ENCODE peak calls at places on chromosomes 11 and 22, in eight cellular contexts. One of them, this sample, is unnamed.

GRCh38 chr11:11798586-11799438 is 43.0 kb upstream of the USP47 start:
- DNase-seq in upper lobe of left lung: no peak
- DNase-seq in SK-N-SH: peak
- DNase-seq in transverse colon: peak
- DNase-seq in H1: no peak
- DNase-seq in sigmoid colon: peak
- DNase-seq in stomach: peak
- DNase-seq in K562: peak
- DNase-seq in this sample: peak

GRCh38 chr11:132453411-132453810 is 1078.9 kb downstream of the OPCML start:
- DNase-seq in stomach: no peak
- DNase-seq in SK-N-SH: no peak
- DNase-seq in K562: no peak
- DNase-seq in H1: no peak
- DNase-seq in sigmoid colon: no peak
- DNase-seq in upper lobe of left lung: no peak
- DNase-seq in transverse colon: no peak
- DNase-seq in this sample: no peak

GRCh38 chr11:10379433-10379832 is 74.6 kb downstream of the ADM start:
- DNase-seq in stomach: no peak
- DNase-seq in SK-N-SH: no peak
- DNase-seq in upper lobe of left lung: no peak
- DNase-seq in K562: no peak
- DNase-seq in transverse colon: no peak
- DNase-seq in H1: no peak
- DNase-seq in sigmoid colon: no peak
- DNase-seq in this sample: no peak

GRCh38 chr11:120011836-120012235 is 126.1 kb downstream of the TRIM29 start:
- DNase-seq in upper lobe of left lung: no peak
- DNase-seq in K562: no peak
- DNase-seq in stomach: no peak
- DNase-seq in transverse colon: no peak
- DNase-seq in H1: no peak
- DNase-seq in SK-N-SH: no peak
- DNase-seq in sigmoid colon: no peak
- DNase-seq in this sample: no peak

GRCh38 chr11:47980093-47980906 is at the start of gene PTPRJ:
- DNase-seq in sigmoid colon: peak
- DNase-seq in SK-N-SH: peak
- DNase-seq in H1: no peak
- DNase-seq in transverse colon: peak
- DNase-seq in upper lobe of left lung: peak
- DNase-seq in stomach: peak
- DNase-seq in K562: peak
- DNase-seq in this sample: no peak

GRCh38 chr11:61598886-61599868 is 18.3 kb upstream of the SYT7 start:
- DNase-seq in SK-N-SH: peak
- DNase-seq in upper lobe of left lung: no peak
- DNase-seq in H1: no peak
- DNase-seq in transverse colon: no peak
- DNase-seq in sigmoid colon: peak
- DNase-seq in K562: no peak
- DNase-seq in stomach: no peak
- DNase-seq in this sample: no peak

GRCh38 chr11:133531971-133532651 is at the start of gene OPCML:
- DNase-seq in sigmoid colon: no peak
- DNase-seq in K562: no peak
- DNase-seq in transverse colon: no peak
- DNase-seq in SK-N-SH: no peak
- DNase-seq in H1: no peak
- DNase-seq in stomach: no peak
- DNase-seq in upper lobe of left lung: no peak
- DNase-seq in this sample: no peak

GRCh38 chr11:92886243-92886905 is 83.1 kb upstream of the MTNR1B start:
- DNase-seq in H1: no peak
- DNase-seq in transverse colon: peak
- DNase-seq in upper lobe of left lung: no peak
- DNase-seq in stomach: no peak
- DNase-seq in SK-N-SH: peak
- DNase-seq in K562: peak
- DNase-seq in sigmoid colon: no peak
- DNase-seq in this sample: no peak

GRCh38 chr22:24583221-24583971 is 9.5 kb downstream of the LRRC75B start:
- DNase-seq in stomach: no peak
- DNase-seq in upper lobe of left lung: no peak
- DNase-seq in transverse colon: peak
- DNase-seq in H1: no peak
- DNase-seq in SK-N-SH: peak
- DNase-seq in sigmoid colon: no peak
- DNase-seq in K562: no peak
- DNase-seq in this sample: peak

GRCh38 chr11:6736495-6737121 is 35.2 kb downstream of the OR2AG2 start:
- DNase-seq in transverse colon: no peak
- DNase-seq in SK-N-SH: no peak
- DNase-seq in upper lobe of left lung: no peak
- DNase-seq in stomach: no peak
- DNase-seq in sigmoid colon: no peak
- DNase-seq in H1: no peak
- DNase-seq in K562: no peak
- DNase-seq in this sample: no peak

GRCh38 chr11:125872138-125872491 is 15.4 kb upstream of the HYLS1 start:
- DNase-seq in H1: no peak
- DNase-seq in K562: no peak
- DNase-seq in transverse colon: no peak
- DNase-seq in stomach: no peak
- DNase-seq in SK-N-SH: no peak
- DNase-seq in sigmoid colon: no peak
- DNase-seq in upper lobe of left lung: no peak
- DNase-seq in this sample: no peak

GRCh38 chr11:125871391-125872137 is 15.9 kb upstream of the HYLS1 start:
- DNase-seq in sigmoid colon: no peak
- DNase-seq in transverse colon: no peak
- DNase-seq in H1: no peak
- DNase-seq in K562: peak
- DNase-seq in stomach: peak
- DNase-seq in SK-N-SH: peak
- DNase-seq in upper lobe of left lung: no peak
- DNase-seq in this sample: no peak

GRCh38 chr11:125869526-125869925 is 17.9 kb upstream of the HYLS1 start:
- DNase-seq in H1: no peak
- DNase-seq in stomach: no peak
- DNase-seq in sigmoid colon: no peak
- DNase-seq in SK-N-SH: no peak
- DNase-seq in upper lobe of left lung: no peak
- DNase-seq in transverse colon: no peak
- DNase-seq in K562: no peak
- DNase-seq in this sample: no peak

GRCh38 chr11:125873881-125874555 is 13.4 kb upstream of the HYLS1 start:
- DNase-seq in sigmoid colon: no peak
- DNase-seq in K562: no peak
- DNase-seq in upper lobe of left lung: no peak
- DNase-seq in transverse colon: no peak
- DNase-seq in SK-N-SH: no peak
- DNase-seq in stomach: no peak
- DNase-seq in H1: no peak
- DNase-seq in this sample: no peak

DNA sequence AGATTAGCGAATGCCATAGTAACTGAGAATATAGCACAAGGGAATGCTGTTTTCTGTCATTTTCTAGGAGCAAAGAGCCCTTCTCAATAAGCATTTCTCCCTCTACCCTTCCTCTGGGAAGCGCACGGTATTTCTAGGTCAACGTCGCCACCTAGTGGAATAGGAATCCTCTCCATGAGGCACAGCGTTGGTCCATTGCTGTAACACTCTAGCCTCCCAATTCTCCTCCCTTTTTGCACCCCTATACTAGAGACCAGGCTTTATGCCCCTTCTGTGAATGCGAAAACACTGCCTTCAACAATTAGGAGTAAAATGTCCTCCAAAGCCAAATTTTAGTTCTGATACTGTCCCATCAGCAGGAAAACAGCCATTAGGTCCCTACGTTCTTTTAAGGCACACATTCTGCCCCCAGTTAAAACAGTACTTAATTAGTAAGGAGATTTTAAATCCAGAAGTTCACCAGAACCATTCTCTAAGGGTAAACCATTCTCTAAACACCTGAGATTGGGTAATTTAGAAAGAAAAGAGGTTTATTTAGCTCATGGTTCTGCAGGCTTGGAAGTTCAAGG is 12.8 kb upstream of the HYLS1 start:
- DNase-seq in upper lobe of left lung: no peak
- DNase-seq in sigmoid colon: peak
- DNase-seq in SK-N-SH: peak
- DNase-seq in K562: peak
- DNase-seq in stomach: peak
- DNase-seq in transverse colon: peak
- DNase-seq in H1: no peak
- DNase-seq in this sample: no peak
- TF ChIP-seq POLR2AphosphoS5 in upper lobe of left lung: no peak
- TF ChIP-seq POLR2AphosphoS5 in sigmoid colon: no peak
- TF ChIP-seq POLR2AphosphoS5 in SK-N-SH: no peak
- TF ChIP-seq POLR2AphosphoS5 in K562: no peak
- TF ChIP-seq POLR2AphosphoS5 in stomach: no peak
- TF ChIP-seq POLR2AphosphoS5 in transverse colon: no peak
- TF ChIP-seq POLR2AphosphoS5 in H1: no peak
- TF ChIP-seq POLR2AphosphoS5 in this sample: no peak

DNA sequence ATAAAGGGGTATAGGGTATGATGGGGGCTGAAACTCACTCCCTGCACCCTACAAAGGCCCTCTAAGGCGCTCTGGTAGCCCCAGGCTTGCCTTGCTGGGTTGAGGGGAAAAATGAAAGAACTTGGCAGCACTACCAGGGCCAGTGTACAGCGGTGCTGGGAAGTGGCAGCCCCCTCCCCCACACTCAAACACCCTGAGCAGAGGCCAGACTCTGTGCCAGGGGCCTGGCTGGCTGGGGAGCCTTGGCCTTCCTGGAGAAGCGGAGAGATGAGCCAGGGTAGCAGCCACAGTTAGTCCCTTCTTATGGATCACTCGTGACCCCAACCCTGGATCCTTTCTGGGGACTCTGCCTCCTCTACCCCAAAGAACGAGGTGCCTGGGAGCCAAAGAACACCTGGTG is 2.7 kb downstream of the TMEM134 start:
- DNase-seq in H1: no peak
- DNase-seq in sigmoid colon: no peak
- DNase-seq in stomach: no peak
- DNase-seq in transverse colon: no peak
- DNase-seq in SK-N-SH: no peak
- DNase-seq in K562: no peak
- DNase-seq in upper lobe of left lung: no peak
- DNase-seq in this sample: no peak
- TF ChIP-seq EP300 in H1: no peak
- TF ChIP-seq EP300 in sigmoid colon: no peak
- TF ChIP-seq EP300 in stomach: no peak
- TF ChIP-seq EP300 in transverse colon: no peak
- TF ChIP-seq EP300 in SK-N-SH: no peak
- TF ChIP-seq EP300 in K562: no peak
- TF ChIP-seq EP300 in upper lobe of left lung: no peak
- TF ChIP-seq EP300 in this sample: no peak

GRCh38 chr11:56611174-56611573 is 3.5 kb downstream of the OR5M1 start:
- DNase-seq in H1: no peak
- DNase-seq in sigmoid colon: no peak
- DNase-seq in transverse colon: no peak
- DNase-seq in stomach: no peak
- DNase-seq in SK-N-SH: no peak
- DNase-seq in K562: no peak
- DNase-seq in upper lobe of left lung: no peak
- DNase-seq in this sample: no peak
- TF ChIP-seq CTCF in H1: no peak
- TF ChIP-seq CTCF in sigmoid colon: no peak
- TF ChIP-seq CTCF in transverse colon: no peak
- TF ChIP-seq CTCF in stomach: no peak
- TF ChIP-seq CTCF in SK-N-SH: no peak
- TF ChIP-seq CTCF in K562: no peak
- TF ChIP-seq CTCF in upper lobe of left lung: no peak
- TF ChIP-seq CTCF in this sample: no peak

GRCh38 chr22:40409613-40410113 is 39.3 kb downstream of the SGSM3 start:
- DNase-seq in sigmoid colon: no peak
- DNase-seq in upper lobe of left lung: peak
- DNase-seq in H1: no peak
- DNase-seq in transverse colon: no peak
- DNase-seq in stomach: no peak
- DNase-seq in SK-N-SH: no peak
- DNase-seq in K562: no peak
- DNase-seq in this sample: peak
- TF ChIP-seq POLR2AphosphoS5 in sigmoid colon: no peak
- TF ChIP-seq POLR2AphosphoS5 in upper lobe of left lung: no peak
- TF ChIP-seq POLR2AphosphoS5 in H1: no peak
- TF ChIP-seq POLR2AphosphoS5 in transverse colon: no peak
- TF ChIP-seq POLR2AphosphoS5 in stomach: no peak
- TF ChIP-seq POLR2AphosphoS5 in SK-N-SH: no peak
- TF ChIP-seq POLR2AphosphoS5 in K562: no peak
- TF ChIP-seq POLR2AphosphoS5 in this sample: no peak

GRCh38 chr22:27752771-27753170 is 48.8 kb downstream of the MN1 start:
- DNase-seq in K562: no peak
- DNase-seq in transverse colon: no peak
- DNase-seq in sigmoid colon: peak
- DNase-seq in stomach: peak
- DNase-seq in SK-N-SH: no peak
- DNase-seq in H1: no peak
- DNase-seq in upper lobe of left lung: no peak
- DNase-seq in this sample: no peak
- TF ChIP-seq EP300 in K562: no peak
- TF ChIP-seq EP300 in transverse colon: no peak
- TF ChIP-seq EP300 in sigmoid colon: no peak
- TF ChIP-seq EP300 in stomach: no peak
- TF ChIP-seq EP300 in SK-N-SH: no peak
- TF ChIP-seq EP300 in H1: no peak
- TF ChIP-seq EP300 in upper lobe of left lung: no peak
- TF ChIP-seq EP300 in this sample: no peak

DNA sequence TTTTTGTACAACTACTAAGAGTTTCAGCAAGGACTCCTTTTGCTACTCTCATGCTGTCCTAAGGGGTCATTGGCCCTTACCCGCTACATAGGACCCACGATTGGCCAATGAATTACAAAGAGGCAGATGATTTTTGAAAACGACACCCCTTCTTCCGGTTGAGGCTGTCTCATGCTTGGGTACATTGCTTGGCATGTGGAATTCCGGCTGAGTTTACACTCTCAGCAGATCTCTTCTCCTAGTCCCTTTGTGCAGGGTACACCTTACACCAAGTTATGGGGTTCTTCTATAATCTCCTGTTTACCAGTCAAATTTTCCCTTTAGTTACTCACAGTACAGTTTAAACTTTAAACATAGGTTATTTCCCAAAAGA is 52.1 kb downstream of the SLC17A6 start:
- DNase-seq in sigmoid colon: no peak
- DNase-seq in upper lobe of left lung: no peak
- DNase-seq in H1: no peak
- DNase-seq in SK-N-SH: no peak
- DNase-seq in stomach: no peak
- DNase-seq in K562: no peak
- DNase-seq in transverse colon: no peak
- DNase-seq in this sample: no peak
- TF ChIP-seq CTCF in sigmoid colon: no peak
- TF ChIP-seq CTCF in upper lobe of left lung: no peak
- TF ChIP-seq CTCF in H1: no peak
- TF ChIP-seq CTCF in SK-N-SH: no peak
- TF ChIP-seq CTCF in stomach: no peak
- TF ChIP-seq CTCF in K562: no peak
- TF ChIP-seq CTCF in transverse colon: no peak
- TF ChIP-seq CTCF in this sample: no peak

This sample was measured in suprapubic skin.